ENCODE peak calls at places on chromosomes 11 and 22, in five cellular contexts. N, L, G, E and Q are unnamed samples.

GRCh38 chr11:66864924-66865697 is 8.2 kb downstream of the LRFN4 start:
- DNase-seq in N (no peak), L (no peak), G (no peak), E (no peak), Q (no peak)

GRCh38 chr11:45796461-45796861 is 8.5 kb upstream of the SLC35C1 start:
- DNase-seq in N (no peak), L (no peak), G (no peak), E (no peak), Q (no peak)

GRCh38 chr22:48860557-48860956 is 967.1 kb downstream of the BRD1 start:
- DNase-seq in N (no peak), L (no peak), G (no peak), E (no peak), Q (no peak)

GRCh38 chr22:47795477-47796127 is 1033.2 kb downstream of the TBC1D22A start:
- DNase-seq in N (no peak), L (no peak), G (no peak), E (no peak), Q (no peak)

GRCh38 chr11:116793476-116794096 is 1.9 kb upstream of the APOA5 start:
- DNase-seq in N (peak), L (peak), G (no peak), E (no peak), Q (no peak)

GRCh38 chr11:9951714-9952275 is 287.9 kb downstream of the SWAP70 start:
- DNase-seq in N (no peak), L (no peak), G (no peak), E (no peak), Q (no peak)

GRCh38 chr11:121802542-121802941 is 313.5 kb downstream of the BLID start:
- DNase-seq in N (no peak), L (no peak), G (no peak), E (no peak), Q (no peak)

GRCh38 chr11:79485694-79486093 is 44.9 kb upstream of the TENM4 start:
- DNase-seq in N (no peak), L (no peak), G (no peak), E (no peak), Q (peak)

GRCh38 chr11:12175694-12176241 is 65.4 kb downstream of the MICAL2 start:
- DNase-seq in N (peak), L (no peak), G (no peak), E (no peak), Q (no peak)

GRCh38 chr11:59867946-59868345 is 1.7 kb upstream of the TCN1 start:
- DNase-seq in N (no peak), L (no peak), G (no peak), E (no peak), Q (no peak)

GRCh38 chr22:25650834-25651233 is 86.4 kb downstream of the GRK3 start:
- DNase-seq in N (no peak), L (no peak), G (no peak), E (peak), Q (no peak)

GRCh38 chr22:22044153-22044552 is 61.6 kb upstream of the TOP3B start:
- DNase-seq in N (no peak), L (no peak), G (no peak), E (no peak), Q (no peak)

GRCh38 chr11:45511566-45511965 is 153.9 kb downstream of the CHST1 start:
- DNase-seq in N (no peak), L (no peak), G (no peak), E (no peak), Q (no peak)

GRCh38 chr11:13907678-13908077 is 54.8 kb upstream of the SPON1 start:
- DNase-seq in N (no peak), L (no peak), G (no peak), E (no peak), Q (no peak)

GRCh38 chr11:96905084-96905641 is 515.4 kb downstream of the JRKL start:
- DNase-seq in N (no peak), L (no peak), G (no peak), E (no peak), Q (no peak)

GRCh38 chr11:57409321-57410100 is 17.4 kb downstream of the SLC43A3 start:
- DNase-seq in N (no peak), L (no peak), G (no peak), E (no peak), Q (no peak)

GRCh38 chr11:65473275-65473860 is 25.5 kb upstream of the MALAT1 start:
- DNase-seq in N (no peak), L (no peak), G (no peak), E (no peak), Q (no peak)

GRCh38 chr11:75303544-75304224 is 47.8 kb downstream of the ARRB1 start:
- DNase-seq in N (no peak), L (no peak), G (no peak), E (no peak), Q (no peak)

GRCh38 chr11:1943576-1943975 is 3.6 kb upstream of the MRPL23 start:
- DNase-seq in N (no peak), L (no peak), G (no peak), E (no peak), Q (no peak)

GRCh38 chr11:128720522-128720985 is 26.7 kb downstream of the FLI1 start:
- DNase-seq in N (no peak), L (no peak), G (no peak), E (no peak), Q (no peak)

GRCh38 chr22:46815896-46816721 is 53.7 kb downstream of the TBC1D22A start:
- DNase-seq in N (no peak), L (peak), G (peak), E (no peak), Q (peak)

GRCh38 chr11:75150079-75150478 is 828 bp upstream of the SLCO2B1 start:
- DNase-seq in N (no peak), L (no peak), G (no peak), E (no peak), Q (no peak)

GRCh38 chr11:70587095-70587389 is 188.7 kb downstream of the CTTN start:
- DNase-seq in N (no peak), L (no peak), G (peak), E (no peak), Q (no peak)

GRCh38 chr22:17266261-17266971 is 47.2 kb upstream of the ADA2 start:
- DNase-seq in N (no peak), L (no peak), G (no peak), E (no peak), Q (no peak)

GRCh38 chr11:134139873-134140331 is 71.0 kb downstream of the JAM3 start:
- DNase-seq in N (peak), L (peak), G (peak), E (peak), Q (peak)

GRCh38 chr11:70414341-70415100 is 16.2 kb downstream of the CTTN start:
- DNase-seq in N (no peak), L (no peak), G (no peak), E (no peak), Q (no peak)

GRCh38 chr11:88552377-88553029 is 215.0 kb upstream of the CTSC start:
- DNase-seq in N (peak), L (peak), G (peak), E (peak), Q (peak)

GRCh38 chr11:101860694-101861371 is 54.0 kb upstream of the CEP126 start:
- DNase-seq in N (peak), L (peak), G (peak), E (no peak), Q (peak)

GRCh38 chr11:70424765-70425164 is 26.4 kb downstream of the CTTN start:
- DNase-seq in N (no peak), L (no peak), G (no peak), E (peak), Q (no peak)

GRCh38 chr11:13386567-13386966 is 76.5 kb downstream of the BTBD10 start:
- DNase-seq in N (no peak), L (no peak), G (peak), E (no peak), Q (no peak)

GRCh38 chr11:127003260-127003981 is 2.9 kb upstream of the KIRREL3 start:
- DNase-seq in N (no peak), L (peak), G (no peak), E (no peak), Q (peak)

DNA sequence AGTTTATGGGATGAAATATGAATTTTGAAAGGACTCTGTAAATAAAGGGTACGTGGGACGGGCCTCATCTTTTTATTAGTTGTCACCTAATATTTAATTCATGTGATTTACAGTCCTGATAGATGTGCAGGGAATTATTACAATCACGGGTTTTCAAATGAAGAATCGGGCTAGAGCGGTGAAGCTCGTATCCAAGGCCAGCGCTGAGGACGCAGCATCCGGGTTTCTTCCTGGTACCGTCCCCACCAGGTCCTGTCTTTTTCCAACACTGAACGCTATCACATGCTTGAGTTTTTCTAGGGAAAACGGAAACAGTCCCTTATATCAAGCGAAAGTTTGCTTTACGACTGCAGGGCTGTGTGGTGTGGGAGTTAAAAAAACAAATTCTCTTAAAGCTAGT is 787 bp downstream of the SMDT1 start:
- DNase-seq in N (no peak), L (no peak), G (no peak), E (no peak), Q (no peak)
- H2AFZ ChIP-seq in N (no peak), L (peak), G (no peak), E (peak), Q (no peak)

GRCh38 chr11:34528072-34528471 is 14.5 kb upstream of the ELF5 start:
- DNase-seq in N (no peak), L (no peak), G (no peak), E (no peak), Q (no peak)
- TF ChIP-seq SP1 in N (no peak), L (no peak), G (no peak), E (no peak), Q (no peak)

GRCh38 chr22:20525048-20525447 is 17.6 kb downstream of the MED15 start:
- DNase-seq in N (no peak), L (no peak), G (no peak), E (no peak), Q (no peak)
- H2AFZ ChIP-seq in N (no peak), L (no peak), G (no peak), E (no peak), Q (no peak)

GRCh38 chr22:30945653-30946052 is 22.9 kb downstream of the MORC2 start:
- DNase-seq in N (no peak), L (no peak), G (no peak), E (no peak), Q (no peak)

GRCh38 chr22:30947163-30947820 is 21.3 kb downstream of the MORC2 start:
- DNase-seq in N (no peak), L (no peak), G (no peak), E (no peak), Q (no peak)

GRCh38 chr22:30946354-30946753 is 22.2 kb downstream of the MORC2 start:
- DNase-seq in N (no peak), L (no peak), G (no peak), E (no peak), Q (no peak)

GRCh38 chr22:30943368-30943767 is 25.2 kb downstream of the MORC2 start:
- DNase-seq in N (no peak), L (no peak), G (no peak), E (no peak), Q (no peak)

DNA sequence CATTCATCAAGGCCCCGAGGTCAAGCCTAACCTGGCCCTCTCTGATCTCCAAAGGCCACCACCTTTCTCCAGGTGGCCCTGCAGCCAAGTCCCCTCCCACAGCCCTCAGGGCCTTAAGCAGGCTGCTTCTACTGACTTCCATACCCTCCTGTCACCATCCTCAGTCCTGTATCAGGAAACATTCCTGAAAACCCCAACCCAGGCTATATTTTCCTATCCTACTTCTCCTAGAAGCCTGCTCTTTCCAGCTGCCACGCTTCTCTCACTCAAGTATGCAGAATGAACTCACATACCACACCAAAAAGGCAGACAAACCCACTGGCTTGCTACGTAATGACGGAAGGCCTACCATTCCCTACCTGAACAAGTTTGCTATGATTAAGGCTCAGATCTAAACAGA is 23.6 kb downstream of the MORC2 start:
- DNase-seq in N (no peak), L (no peak), G (no peak), E (no peak), Q (no peak)
- TF ChIP-seq SP1 in N (no peak), L (no peak), G (no peak), E (no peak), Q (no peak)

GRCh38 chr22:39311592-39312400 is 7.6 kb downstream of the RPL3 start:
- DNase-seq in N (no peak), L (no peak), G (no peak), E (no peak), Q (peak)

GRCh38 chr22:39306456-39307361 is 12.7 kb downstream of the RPL3 start:
- DNase-seq in N (no peak), L (peak), G (no peak), E (no peak), Q (peak)

GRCh38 chr22:39309881-39310714 is 9.3 kb downstream of the RPL3 start:
- DNase-seq in N (no peak), L (no peak), G (no peak), E (no peak), Q (no peak)

GRCh38 chr22:39308614-39309363 is 10.6 kb downstream of the RPL3 start:
- DNase-seq in N (peak), L (no peak), G (no peak), E (no peak), Q (no peak)

DNA sequence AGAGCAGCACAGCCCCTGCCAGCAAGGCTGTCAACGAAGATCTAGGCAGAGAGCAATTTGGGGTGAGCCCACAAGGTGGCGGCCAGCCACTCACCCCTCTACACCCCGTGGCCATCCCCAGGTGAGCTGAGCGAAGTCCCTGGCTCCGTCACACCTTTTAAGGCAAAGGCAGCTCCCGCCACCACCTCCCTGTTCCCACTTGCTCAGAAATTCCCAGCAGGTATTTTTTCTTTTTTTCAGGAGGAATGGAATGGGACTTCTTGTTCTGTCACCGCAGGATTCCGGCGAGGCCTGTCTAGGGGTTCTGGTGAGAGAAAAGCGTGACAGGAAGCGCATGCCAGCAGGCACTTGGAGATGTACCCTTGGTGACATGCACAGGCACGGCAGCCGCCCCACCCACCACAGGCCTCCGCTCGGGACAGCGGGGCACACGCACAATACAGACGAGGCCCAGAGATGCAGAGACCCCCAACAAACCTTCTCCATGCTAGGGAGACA is 10.0 kb downstream of the RPL3 start:
- DNase-seq in N (no peak), L (no peak), G (no peak), E (no peak), Q (peak)
- H2AFZ ChIP-seq in N (no peak), L (peak), G (no peak), E (no peak), Q (no peak)